ENCODE peak calls at places on chromosome 1, in seven cellular contexts. One of them, this sample, is unnamed.
A peak's percentile ranks its signal among the peaks of the same experiment; 100 is the strongest.

GRCh38 chr1:165580931-165581871 is 37.4 kb downstream of the LRRC52 start:
- DNase-seq in IMR-90: peak; percentile 10
- DNase-seq in mesenchymal stem cell: peak; percentile 67
- DNase-seq in H1: no peak
- DNase-seq in mesendoderm: no peak
- DNase-seq in H9: no peak
- DNase-seq in neuronal stem cell: no peak
- DNase-seq in this sample: peak; percentile 93

GRCh38 chr1:215894617-215895016 is 327.5 kb downstream of the KCTD3 start:
- DNase-seq in IMR-90: no peak
- DNase-seq in H1: no peak
- DNase-seq in mesendoderm: peak; percentile 18
- DNase-seq in neuronal stem cell: no peak
- DNase-seq in mesenchymal stem cell: no peak
- DNase-seq in H9: no peak
- DNase-seq in this sample: no peak

GRCh38 chr1:158509471-158510161 is 37.6 kb downstream of the OR10R2 start:
- DNase-seq in H9: no peak
- DNase-seq in mesenchymal stem cell: no peak
- DNase-seq in mesendoderm: no peak
- DNase-seq in H1: no peak
- DNase-seq in neuronal stem cell: no peak
- DNase-seq in IMR-90: no peak
- DNase-seq in this sample: no peak

GRCh38 chr1:2968471-2968881 is 52.8 kb upstream of the ACTRT2 start:
- DNase-seq in mesendoderm: no peak
- DNase-seq in H9: no peak
- DNase-seq in IMR-90: no peak
- DNase-seq in mesenchymal stem cell: no peak
- DNase-seq in H1: no peak
- DNase-seq in neuronal stem cell: no peak
- DNase-seq in this sample: no peak

GRCh38 chr1:68213843-68214242 is 18.5 kb downstream of the WLS start:
- DNase-seq in mesendoderm: peak; percentile 74
- DNase-seq in neuronal stem cell: no peak
- DNase-seq in IMR-90: peak; percentile 58
- DNase-seq in H9: no peak
- DNase-seq in H1: no peak
- DNase-seq in mesenchymal stem cell: peak; percentile 95
- DNase-seq in this sample: no peak

GRCh38 chr1:191671236-191671635 is 487.0 kb upstream of the RGS18 start:
- DNase-seq in H9: no peak
- DNase-seq in neuronal stem cell: no peak
- DNase-seq in H1: no peak
- DNase-seq in mesenchymal stem cell: peak; percentile 29
- DNase-seq in IMR-90: peak; percentile 62
- DNase-seq in mesendoderm: no peak
- DNase-seq in this sample: no peak

GRCh38 chr1:219416598-219417238 is 196.2 kb downstream of the ZC3H11B start:
- DNase-seq in H9: peak; percentile 67
- DNase-seq in IMR-90: peak; percentile 50
- DNase-seq in mesenchymal stem cell: peak; percentile 60
- DNase-seq in mesendoderm: peak; percentile 63
- DNase-seq in H1: peak; percentile 13
- DNase-seq in neuronal stem cell: peak; percentile 27
- DNase-seq in this sample: peak; percentile 87

GRCh38 chr1:178283409-178283808 is 189.5 kb downstream of the RASAL2 start:
- DNase-seq in IMR-90: peak; percentile 51
- DNase-seq in H1: peak; percentile 61
- DNase-seq in mesendoderm: peak; percentile 95
- DNase-seq in H9: peak; percentile 86
- DNase-seq in neuronal stem cell: no peak
- DNase-seq in mesenchymal stem cell: peak; percentile 70
- DNase-seq in this sample: peak; percentile 2

GRCh38 chr1:165369255-165369848 is 12.8 kb upstream of the LMX1A start:
- DNase-seq in H9: peak; percentile 72
- DNase-seq in mesendoderm: peak; percentile 56
- DNase-seq in IMR-90: peak; percentile 21
- DNase-seq in mesenchymal stem cell: peak; percentile 44
- DNase-seq in neuronal stem cell: no peak
- DNase-seq in H1: no peak
- DNase-seq in this sample: peak; percentile 66

DNA sequence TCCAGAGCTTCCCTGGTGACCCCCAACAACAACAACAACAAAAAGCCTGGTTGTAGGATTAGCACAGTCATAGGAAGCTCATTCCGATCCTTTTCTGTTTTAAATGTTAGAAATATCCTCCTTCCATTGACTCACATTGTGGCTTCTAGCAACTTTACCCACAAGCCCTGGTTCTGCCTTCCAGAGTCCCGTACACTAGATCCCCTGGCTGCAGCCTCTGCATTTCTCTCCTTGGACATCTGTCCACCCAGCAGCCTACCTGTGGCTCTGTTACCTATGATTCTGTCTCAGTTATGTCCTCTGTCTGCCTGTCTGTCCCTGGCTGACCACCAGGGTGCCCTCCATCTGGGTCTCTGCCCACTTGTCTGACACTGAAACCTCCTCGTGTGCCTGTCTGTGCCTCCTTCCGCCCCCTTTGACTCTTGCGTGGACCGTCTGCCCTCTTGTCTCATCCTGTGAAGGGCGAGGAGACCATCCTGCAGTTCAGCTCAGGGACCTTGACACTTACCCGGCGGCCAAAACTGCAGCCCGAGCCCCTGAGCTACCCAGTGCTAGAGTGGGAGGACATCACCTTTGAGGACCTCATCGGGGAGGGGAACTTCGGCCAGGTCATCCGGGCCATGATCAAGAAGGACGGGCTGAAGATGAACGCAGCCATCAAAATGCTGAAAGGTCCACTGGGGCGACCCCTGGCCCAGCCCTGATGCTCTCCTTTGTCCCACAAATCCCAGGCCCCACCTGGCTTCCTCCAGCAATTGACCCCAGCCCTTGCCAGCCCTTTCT is 16.1 kb downstream of the TIE1 start:
- DNase-seq in H9: no peak
- DNase-seq in IMR-90: peak; percentile 5
- DNase-seq in mesenchymal stem cell: no peak
- DNase-seq in neuronal stem cell: no peak
- DNase-seq in mesendoderm: no peak
- DNase-seq in H1: no peak
- DNase-seq in this sample: no peak
- H2BK120ac ChIP-seq in H9: no peak overlapping the region
- H2BK120ac ChIP-seq in IMR-90: no peak overlapping the region
- H2BK120ac ChIP-seq in mesenchymal stem cell: no peak overlapping the region
- H2BK120ac ChIP-seq in neuronal stem cell: no peak overlapping the region
- H2BK120ac ChIP-seq in mesendoderm: no peak overlapping the region
- H2BK120ac ChIP-seq in H1: no peak overlapping the region
- H2BK120ac ChIP-seq in this sample: no peak overlapping the region

GRCh38 chr1:37868466-37868865 is 9.1 kb upstream of the MTF1 start:
- DNase-seq in mesendoderm: no peak
- DNase-seq in neuronal stem cell: no peak
- DNase-seq in H9: no peak
- DNase-seq in H1: no peak
- DNase-seq in mesenchymal stem cell: no peak
- DNase-seq in IMR-90: no peak
- DNase-seq in this sample: peak; percentile 38

GRCh38 chr1:37862330-37862729 is 2.9 kb upstream of the MTF1 start:
- DNase-seq in IMR-90: no peak
- DNase-seq in mesenchymal stem cell: no peak
- DNase-seq in H9: no peak
- DNase-seq in neuronal stem cell: no peak
- DNase-seq in H1: no peak
- DNase-seq in mesendoderm: no peak
- DNase-seq in this sample: peak; percentile 59

GRCh38 chr1:37867784-37868183 is 8.4 kb upstream of the MTF1 start:
- DNase-seq in mesenchymal stem cell: no peak
- DNase-seq in neuronal stem cell: no peak
- DNase-seq in mesendoderm: peak; percentile 72
- DNase-seq in H9: peak; percentile 32
- DNase-seq in H1: no peak
- DNase-seq in IMR-90: no peak
- DNase-seq in this sample: no peak

GRCh38 chr1:37866491-37866890 is 7.1 kb upstream of the MTF1 start:
- DNase-seq in neuronal stem cell: no peak
- DNase-seq in mesendoderm: no peak
- DNase-seq in mesenchymal stem cell: no peak
- DNase-seq in H1: no peak
- DNase-seq in H9: no peak
- DNase-seq in IMR-90: no peak
- DNase-seq in this sample: no peak

GRCh38 chr1:37865348-37866119 is 6.1 kb upstream of the MTF1 start:
- DNase-seq in H1: no peak
- DNase-seq in mesendoderm: no peak
- DNase-seq in IMR-90: peak; percentile 34
- DNase-seq in neuronal stem cell: no peak
- DNase-seq in H9: no peak
- DNase-seq in mesenchymal stem cell: no peak
- DNase-seq in this sample: no peak
- H2BK120ac ChIP-seq in H1: no peak overlapping the region
- H2BK120ac ChIP-seq in mesendoderm: no peak overlapping the region
- H2BK120ac ChIP-seq in IMR-90: no peak overlapping the region
- H2BK120ac ChIP-seq in neuronal stem cell: no peak overlapping the region
- H2BK120ac ChIP-seq in H9: no peak overlapping the region
- H2BK120ac ChIP-seq in mesenchymal stem cell: no peak overlapping the region
- H2BK120ac ChIP-seq in this sample: no peak overlapping the region

DNA sequence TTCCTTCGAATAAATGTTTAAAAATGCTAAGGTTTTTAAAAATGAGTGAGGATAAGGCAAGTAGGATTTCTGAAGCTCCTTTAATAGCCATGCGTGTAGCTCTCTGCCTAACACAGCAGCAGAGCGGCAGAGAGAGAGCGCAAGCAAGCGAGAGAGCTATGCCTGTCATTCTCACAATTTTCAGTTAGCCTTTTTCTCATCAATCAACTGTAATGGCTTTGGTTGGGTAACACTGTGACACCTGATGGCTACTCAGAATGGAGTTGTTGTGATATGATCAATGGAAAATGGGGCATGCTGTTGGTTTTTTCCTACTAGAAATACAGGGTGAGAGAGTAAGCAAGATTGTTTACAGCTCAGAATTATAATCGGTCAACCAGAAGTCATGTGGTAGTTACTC is 198.4 kb downstream of the RPS6KC1 start:
- DNase-seq in H1: no peak
- DNase-seq in mesenchymal stem cell: no peak
- DNase-seq in mesendoderm: no peak
- DNase-seq in IMR-90: no peak
- DNase-seq in neuronal stem cell: no peak
- DNase-seq in H9: no peak
- DNase-seq in this sample: no peak
- H2BK120ac ChIP-seq in H1: no peak overlapping the region
- H2BK120ac ChIP-seq in mesenchymal stem cell: no peak overlapping the region
- H2BK120ac ChIP-seq in mesendoderm: no peak overlapping the region
- H2BK120ac ChIP-seq in IMR-90: no peak overlapping the region
- H2BK120ac ChIP-seq in neuronal stem cell: no peak overlapping the region
- H2BK120ac ChIP-seq in H9: no peak overlapping the region
- H2BK120ac ChIP-seq in this sample: no peak overlapping the region

GRCh38 chr1:235865565-235866206 is 1.0 kb downstream of the LYST start:
- DNase-seq in IMR-90: no peak
- DNase-seq in H1: no peak
- DNase-seq in mesendoderm: no peak
- DNase-seq in mesenchymal stem cell: no peak
- DNase-seq in neuronal stem cell: no peak
- DNase-seq in H9: no peak
- DNase-seq in this sample: no peak

GRCh38 chr1:235864965-235865525 is 1.7 kb downstream of the LYST start:
- DNase-seq in mesenchymal stem cell: peak; percentile 41
- DNase-seq in IMR-90: no peak
- DNase-seq in H9: no peak
- DNase-seq in mesendoderm: no peak
- DNase-seq in H1: no peak
- DNase-seq in neuronal stem cell: no peak
- DNase-seq in this sample: no peak

GRCh38 chr1:235866207-235866912 is at the start of gene LYST:
- DNase-seq in IMR-90: peak; percentile 52
- DNase-seq in neuronal stem cell: peak; percentile 44
- DNase-seq in H9: peak; percentile 46
- DNase-seq in mesendoderm: peak; percentile 70
- DNase-seq in mesenchymal stem cell: peak; percentile 76
- DNase-seq in H1: no peak
- DNase-seq in this sample: peak; percentile 62

GRCh38 chr1:235866913-235867850 is 476 bp upstream of the LYST start:
- DNase-seq in mesenchymal stem cell: peak; percentile 93
- DNase-seq in neuronal stem cell: peak; percentile 98
- DNase-seq in H9: peak; percentile 97
- DNase-seq in H1: peak; percentile 88
- DNase-seq in IMR-90: peak; percentile 90
- DNase-seq in mesendoderm: peak; percentile 97
- DNase-seq in this sample: peak; percentile 94

DNA sequence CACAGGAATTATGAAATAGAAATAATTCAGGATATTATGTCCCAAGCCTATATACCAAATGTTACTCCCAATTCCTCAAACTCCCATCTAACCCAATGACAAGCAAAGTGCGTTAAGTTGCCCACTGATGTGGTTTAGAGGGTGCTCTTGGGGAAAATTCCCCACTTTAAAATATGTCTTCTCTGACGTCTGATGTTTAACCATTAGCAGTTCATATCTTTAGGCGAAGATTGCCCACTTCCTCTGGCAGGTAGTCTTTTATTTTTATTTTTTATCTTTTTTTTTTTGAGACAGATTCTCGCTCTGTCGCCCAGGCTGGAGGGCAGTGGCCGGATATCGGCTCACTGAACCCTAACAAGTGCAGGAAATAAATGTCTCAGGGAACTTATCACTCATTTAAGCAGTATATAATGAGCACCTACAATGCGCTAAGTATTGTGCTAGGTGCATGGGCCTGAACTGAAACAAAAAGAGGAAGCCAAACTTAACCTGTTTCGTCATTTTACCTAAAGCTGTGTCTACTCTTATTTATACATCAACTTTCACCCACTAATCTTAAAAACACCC is 1.3 kb upstream of the LYST start:
- DNase-seq in H1: no peak
- DNase-seq in neuronal stem cell: no peak
- DNase-seq in mesendoderm: no peak
- DNase-seq in IMR-90: no peak
- DNase-seq in mesenchymal stem cell: no peak
- DNase-seq in H9: no peak
- DNase-seq in this sample: no peak
- H2BK120ac ChIP-seq in H1: no peak overlapping the region
- H2BK120ac ChIP-seq in neuronal stem cell: no peak overlapping the region
- H2BK120ac ChIP-seq in mesendoderm: no peak overlapping the region
- H2BK120ac ChIP-seq in IMR-90: no peak overlapping the region
- H2BK120ac ChIP-seq in mesenchymal stem cell: no peak overlapping the region
- H2BK120ac ChIP-seq in H9: no peak overlapping the region
- H2BK120ac ChIP-seq in this sample: no peak overlapping the region

This sample was measured in trophoblast cell.